ENCODE peak calls at places on chromosomes 2 and 18, in seven cellular contexts. One of them, this sample, is unnamed.

GRCh38 chr2:181319291-181319690 is 137.9 kb upstream of the ITGA4 start:
- DNase-seq in lower lobe of right lung: no peak
- DNase-seq in vagina: no peak
- DNase-seq in neural progenitor cell: no peak
- DNase-seq in AG04450: no peak
- DNase-seq in ovary: no peak
- DNase-seq in heart left ventricle: no peak
- DNase-seq in this sample: no peak

GRCh38 chr18:46378864-46379207 is 274.7 kb downstream of the HAUS1 start:
- DNase-seq in vagina: no peak
- DNase-seq in lower lobe of right lung: no peak
- DNase-seq in ovary: no peak
- DNase-seq in heart left ventricle: no peak
- DNase-seq in neural progenitor cell: no peak
- DNase-seq in AG04450: no peak
- DNase-seq in this sample: no peak

GRCh38 chr2:23249348-23249747 is 135.6 kb upstream of the KLHL29 start:
- DNase-seq in vagina: no peak
- DNase-seq in neural progenitor cell: no peak
- DNase-seq in lower lobe of right lung: no peak
- DNase-seq in ovary: no peak
- DNase-seq in heart left ventricle: peak; percentile 29
- DNase-seq in AG04450: no peak
- DNase-seq in this sample: peak; percentile 46

GRCh38 chr2:232519581-232519980 is 607 bp upstream of the PRSS56 start:
- DNase-seq in neural progenitor cell: no peak
- DNase-seq in AG04450: no peak
- DNase-seq in vagina: no peak
- DNase-seq in heart left ventricle: no peak
- DNase-seq in ovary: no peak
- DNase-seq in lower lobe of right lung: no peak
- DNase-seq in this sample: no peak

GRCh38 chr2:100114011-100114433 is 28.4 kb downstream of the AFF3 start:
- DNase-seq in lower lobe of right lung: no peak
- DNase-seq in AG04450: no peak
- DNase-seq in ovary: no peak
- DNase-seq in neural progenitor cell: no peak
- DNase-seq in heart left ventricle: no peak
- DNase-seq in vagina: no peak
- DNase-seq in this sample: no peak

GRCh38 chr2:200033939-200034338 is 78.6 kb downstream of the MAIP1 start:
- DNase-seq in heart left ventricle: no peak
- DNase-seq in neural progenitor cell: no peak
- DNase-seq in lower lobe of right lung: no peak
- DNase-seq in AG04450: no peak
- DNase-seq in vagina: no peak
- DNase-seq in ovary: no peak
- DNase-seq in this sample: no peak

GRCh38 chr2:162706770-162707169 is 131.8 kb downstream of the KCNH7 start:
- DNase-seq in ovary: no peak
- DNase-seq in vagina: no peak
- DNase-seq in AG04450: no peak
- DNase-seq in heart left ventricle: no peak
- DNase-seq in lower lobe of right lung: no peak
- DNase-seq in neural progenitor cell: no peak
- DNase-seq in this sample: no peak

GRCh38 chr2:109694190-109694589 is 80.0 kb downstream of the SOWAHC start:
- DNase-seq in ovary: no peak
- DNase-seq in neural progenitor cell: no peak
- DNase-seq in heart left ventricle: no peak
- DNase-seq in lower lobe of right lung: no peak
- DNase-seq in AG04450: no peak
- DNase-seq in vagina: no peak
- DNase-seq in this sample: no peak

GRCh38 chr2:175400975-175401374 is 219.5 kb upstream of the ATP5MC3 start:
- DNase-seq in lower lobe of right lung: no peak
- DNase-seq in vagina: no peak
- DNase-seq in neural progenitor cell: no peak
- DNase-seq in ovary: no peak
- DNase-seq in heart left ventricle: no peak
- DNase-seq in AG04450: no peak
- DNase-seq in this sample: no peak

GRCh38 chr2:33268246-33268831 is 208.1 kb upstream of the RASGRP3 start:
- DNase-seq in lower lobe of right lung: no peak
- DNase-seq in vagina: no peak
- DNase-seq in ovary: no peak
- DNase-seq in neural progenitor cell: no peak
- DNase-seq in AG04450: no peak
- DNase-seq in heart left ventricle: no peak
- DNase-seq in this sample: no peak

GRCh38 chr2:240500561-240501423 is 57.0 kb downstream of the ANKMY1 start:
- DNase-seq in heart left ventricle: no peak
- DNase-seq in neural progenitor cell: no peak
- DNase-seq in lower lobe of right lung: peak; percentile 39
- DNase-seq in vagina: peak; percentile 79
- DNase-seq in ovary: no peak
- DNase-seq in AG04450: no peak
- DNase-seq in this sample: no peak

GRCh38 chr2:29106980-29107388 is 8.2 kb upstream of the CLIP4 start:
- DNase-seq in AG04450: no peak
- DNase-seq in ovary: no peak
- DNase-seq in neural progenitor cell: peak; percentile 36
- DNase-seq in vagina: no peak
- DNase-seq in heart left ventricle: no peak
- DNase-seq in lower lobe of right lung: no peak
- DNase-seq in this sample: no peak

GRCh38 chr2:116510117-116510671 is 1304.3 kb upstream of the DDX18 start:
- DNase-seq in neural progenitor cell: peak; percentile 59
- DNase-seq in vagina: no peak
- DNase-seq in lower lobe of right lung: no peak
- DNase-seq in heart left ventricle: no peak
- DNase-seq in ovary: no peak
- DNase-seq in AG04450: no peak
- DNase-seq in this sample: no peak

GRCh38 chr2:136024616-136025015 is 39.2 kb upstream of the DARS1 start:
- DNase-seq in ovary: no peak
- DNase-seq in lower lobe of right lung: no peak
- DNase-seq in heart left ventricle: no peak
- DNase-seq in vagina: no peak
- DNase-seq in neural progenitor cell: no peak
- DNase-seq in AG04450: no peak
- DNase-seq in this sample: no peak
- H3K4me3 ChIP-seq in ovary: no peak overlapping the region
- H3K4me3 ChIP-seq in lower lobe of right lung: no peak overlapping the region
- H3K4me3 ChIP-seq in heart left ventricle: no peak overlapping the region
- H3K4me3 ChIP-seq in vagina: no peak overlapping the region
- H3K4me3 ChIP-seq in neural progenitor cell: peak overlapping the region; percentile 23
- H3K4me3 ChIP-seq in AG04450: no peak overlapping the region
- H3K4me3 ChIP-seq in this sample: no peak overlapping the region

DNA sequence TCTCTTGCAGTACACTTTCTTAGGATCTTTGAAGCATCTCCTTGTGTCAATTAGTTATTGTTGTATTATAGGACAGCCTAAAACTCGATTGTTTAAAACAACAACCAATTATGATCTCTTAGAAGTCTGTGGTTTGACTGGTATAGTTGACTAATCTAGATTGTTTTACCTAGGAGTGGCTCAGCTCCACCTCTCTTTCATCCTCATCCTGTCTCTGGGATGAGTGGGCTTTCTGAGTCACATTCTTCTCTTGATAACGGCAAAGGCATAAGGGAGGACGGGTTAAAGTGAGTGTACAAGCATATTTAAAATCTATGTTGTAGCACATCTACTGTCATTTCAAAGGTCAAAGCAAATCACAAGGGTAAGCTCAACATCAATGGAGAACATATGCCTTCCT is 102.3 kb upstream of the GULP1 start:
- DNase-seq in vagina: no peak
- DNase-seq in lower lobe of right lung: no peak
- DNase-seq in neural progenitor cell: no peak
- DNase-seq in heart left ventricle: no peak
- DNase-seq in AG04450: peak; percentile 1
- DNase-seq in ovary: no peak
- DNase-seq in this sample: no peak
- H3K4me3 ChIP-seq in vagina: no peak overlapping the region
- H3K4me3 ChIP-seq in lower lobe of right lung: no peak overlapping the region
- H3K4me3 ChIP-seq in neural progenitor cell: no peak overlapping the region
- H3K4me3 ChIP-seq in heart left ventricle: no peak overlapping the region
- H3K4me3 ChIP-seq in AG04450: no peak overlapping the region
- H3K4me3 ChIP-seq in ovary: no peak overlapping the region
- H3K4me3 ChIP-seq in this sample: no peak overlapping the region

GRCh38 chr18:62425465-62426190 is 97.2 kb upstream of the ZCCHC2 start:
- DNase-seq in neural progenitor cell: peak; percentile 86
- DNase-seq in heart left ventricle: peak; percentile 89
- DNase-seq in ovary: peak; percentile 74
- DNase-seq in vagina: peak; percentile 95
- DNase-seq in lower lobe of right lung: peak; percentile 66
- DNase-seq in AG04450: peak; percentile 92
- DNase-seq in this sample: peak; percentile 47

GRCh38 chr18:62420513-62421209 is 95.6 kb downstream of the TNFRSF11A start:
- DNase-seq in ovary: no peak
- DNase-seq in neural progenitor cell: no peak
- DNase-seq in lower lobe of right lung: no peak
- DNase-seq in vagina: no peak
- DNase-seq in AG04450: no peak
- DNase-seq in heart left ventricle: peak; percentile 27
- DNase-seq in this sample: no peak

GRCh38 chr18:62418258-62418657 is 93.1 kb downstream of the TNFRSF11A start:
- DNase-seq in ovary: no peak
- DNase-seq in AG04450: no peak
- DNase-seq in heart left ventricle: no peak
- DNase-seq in lower lobe of right lung: no peak
- DNase-seq in neural progenitor cell: no peak
- DNase-seq in vagina: no peak
- DNase-seq in this sample: no peak

GRCh38 chr18:62420151-62420512 is 95.0 kb downstream of the TNFRSF11A start:
- DNase-seq in heart left ventricle: no peak
- DNase-seq in neural progenitor cell: no peak
- DNase-seq in lower lobe of right lung: no peak
- DNase-seq in AG04450: no peak
- DNase-seq in vagina: no peak
- DNase-seq in ovary: no peak
- DNase-seq in this sample: no peak
- H3K4me3 ChIP-seq in heart left ventricle: no peak overlapping the region
- H3K4me3 ChIP-seq in neural progenitor cell: no peak overlapping the region
- H3K4me3 ChIP-seq in lower lobe of right lung: peak overlapping the region; percentile 27
- H3K4me3 ChIP-seq in AG04450: no peak overlapping the region
- H3K4me3 ChIP-seq in vagina: no peak overlapping the region
- H3K4me3 ChIP-seq in ovary: no peak overlapping the region
- H3K4me3 ChIP-seq in this sample: peak overlapping the region; percentile 23

GRCh38 chr2:111534816-111535803 is 348.9 kb downstream of the ANAPC1 start:
- DNase-seq in ovary: no peak
- DNase-seq in neural progenitor cell: peak; percentile 46
- DNase-seq in vagina: no peak
- DNase-seq in AG04450: peak; percentile 45
- DNase-seq in lower lobe of right lung: no peak
- DNase-seq in heart left ventricle: no peak
- DNase-seq in this sample: no peak
- H3K4me3 ChIP-seq in ovary: no peak overlapping the region
- H3K4me3 ChIP-seq in neural progenitor cell: no peak overlapping the region
- H3K4me3 ChIP-seq in vagina: no peak overlapping the region
- H3K4me3 ChIP-seq in AG04450: no peak overlapping the region
- H3K4me3 ChIP-seq in lower lobe of right lung: no peak overlapping the region
- H3K4me3 ChIP-seq in heart left ventricle: no peak overlapping the region
- H3K4me3 ChIP-seq in this sample: no peak overlapping the region

DNA sequence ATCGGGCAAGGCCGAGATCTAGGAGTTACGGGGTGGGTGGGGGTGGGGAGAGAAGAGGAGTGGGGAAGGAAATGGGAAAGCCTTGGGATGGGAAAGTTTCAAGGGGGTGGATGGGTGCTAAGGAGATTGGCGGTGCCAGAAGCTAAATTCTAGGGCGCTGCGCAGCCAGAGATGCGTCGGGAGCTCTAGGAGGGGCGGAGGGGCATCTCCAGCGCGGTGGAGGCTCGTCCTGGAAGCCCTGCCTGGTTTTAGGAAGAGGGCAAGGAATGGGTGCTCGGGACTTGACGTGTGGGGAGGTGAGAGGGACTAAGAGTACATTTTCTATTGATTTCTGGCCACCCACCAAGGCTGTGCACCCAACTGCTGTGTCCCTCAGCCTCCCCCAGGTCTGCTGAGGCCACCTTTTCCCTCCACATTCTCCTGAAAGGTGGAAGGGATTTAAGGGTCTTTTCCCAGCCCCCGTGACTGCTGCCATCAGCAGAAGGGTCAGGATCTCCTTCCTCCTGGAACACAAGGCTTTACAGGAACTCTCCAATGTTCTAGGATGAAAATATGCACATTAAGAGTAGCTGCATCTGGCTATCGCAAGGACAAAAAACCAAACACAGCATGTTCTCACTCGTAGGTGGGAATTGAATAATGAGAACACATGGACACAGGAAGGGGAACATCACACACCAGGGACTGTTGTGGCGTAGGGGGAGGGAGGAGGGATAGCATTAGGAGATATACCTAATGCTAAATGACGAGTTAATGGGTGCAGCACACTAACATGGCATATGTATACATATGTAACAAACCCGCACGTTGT is 1.4 kb downstream of the C2orf72 start:
- DNase-seq in neural progenitor cell: peak; percentile 28
- DNase-seq in heart left ventricle: no peak
- DNase-seq in AG04450: no peak
- DNase-seq in vagina: no peak
- DNase-seq in lower lobe of right lung: no peak
- DNase-seq in ovary: no peak
- DNase-seq in this sample: no peak
- H3K4me3 ChIP-seq in neural progenitor cell: peak overlapping the region; percentile 59
- H3K4me3 ChIP-seq in heart left ventricle: no peak overlapping the region
- H3K4me3 ChIP-seq in AG04450: no peak overlapping the region
- H3K4me3 ChIP-seq in vagina: peak overlapping the region; percentile 31
- H3K4me3 ChIP-seq in lower lobe of right lung: peak overlapping the region; percentile 31
- H3K4me3 ChIP-seq in ovary: no peak overlapping the region
- H3K4me3 ChIP-seq in this sample: no peak overlapping the region

This sample was measured in tibial nerve.